ENCODE peak calls at places on chromosome 3, in seven cellular contexts. T is GM12891, G is H1, F is HepG2, E is K562, X is SK-N-SH, U is GM12878. N is an unnamed sample.

GRCh38 chr3:152291649-152292066 is 22.9 kb downstream of the MBNL1 start:
- DNase-seq in T (no peak), G (no peak), F (no peak), E (no peak), X (no peak), U (no peak), N (no peak)

GRCh38 chr3:124282751-124283643 is 291.1 kb upstream of the ROPN1 start:
- DNase-seq in T (no peak), G (no peak), F (no peak), E (no peak), X (peak; percentile 67), U (no peak), N (no peak)

GRCh38 chr3:50472958-50473357 is 30.5 kb downstream of the CACNA2D2 start:
- DNase-seq in T (no peak), G (no peak), F (no peak), E (no peak), X (no peak), U (no peak), N (no peak)

GRCh38 chr3:36933540-36934296 is 11.1 kb downstream of the TRANK1 start:
- DNase-seq in T (no peak), G (no peak), F (no peak), E (no peak), X (no peak), U (no peak), N (no peak)

GRCh38 chr3:14216257-14217048 is 37.8 kb downstream of the LSM3 start:
- DNase-seq in T (no peak), G (peak; percentile 86), F (peak; percentile 39), E (peak; percentile 50), X (peak; percentile 85), U (no peak), N (no peak)

GRCh38 chr3:70811880-70812279 is 499.4 kb upstream of the MDFIC2 start:
- DNase-seq in T (no peak), G (no peak), F (no peak), E (no peak), X (no peak), U (no peak), N (no peak)

GRCh38 chr3:57151021-57151449 is 14.1 kb downstream of the IL17RD start:
- DNase-seq in T (no peak), G (no peak), F (no peak), E (no peak), X (peak; percentile 60), U (no peak), N (no peak)

GRCh38 chr3:81601707-81602305 is 159.6 kb downstream of the GBE1 start:
- DNase-seq in T (no peak), G (no peak), F (no peak), E (no peak), X (no peak), U (no peak), N (no peak)

GRCh38 chr3:50862221-50862620 is 187.5 kb downstream of the DOCK3 start:
- DNase-seq in T (no peak), G (no peak), F (no peak), E (peak; percentile 1), X (no peak), U (no peak), N (no peak)

GRCh38 chr3:71695000-71695482 is 30.2 kb downstream of the EIF4E3 start:
- DNase-seq in T (no peak), G (no peak), F (peak; percentile 54), E (no peak), X (no peak), U (no peak), N (no peak)

GRCh38 chr3:197354195-197355059 is 56.0 kb upstream of the DLG1 start:
- DNase-seq in T (no peak), G (no peak), F (no peak), E (no peak), X (peak; percentile 49), U (peak; percentile 11), N (peak; percentile 32)

GRCh38 chr3:45567730-45568172 is 26.8 kb upstream of the LIMD1 start:
- DNase-seq in T (peak; percentile 36), G (no peak), F (no peak), E (no peak), X (peak; percentile 35), U (peak; percentile 84), N (peak; percentile 48)

GRCh38 chr3:43161684-43162512 is 56.0 kb upstream of the POMGNT2 start:
- DNase-seq in T (no peak), G (no peak), F (peak; percentile 24), E (peak; percentile 27), X (peak; percentile 47), U (no peak), N (no peak)

GRCh38 chr3:13111874-13112520 is 38.8 kb upstream of the IQSEC1 start:
- DNase-seq in T (no peak), G (no peak), F (peak; percentile 51), E (no peak), X (no peak), U (no peak), N (no peak)

GRCh38 chr3:39130026-39130425 is 22.5 kb downstream of the TTC21A start:
- DNase-seq in T (no peak), G (no peak), F (no peak), E (no peak), X (no peak), U (no peak), N (no peak)

GRCh38 chr3:46085421-46086082 is 58.3 kb upstream of the XCR1 start:
- DNase-seq in T (no peak), G (no peak), F (no peak), E (no peak), X (no peak), U (no peak), N (no peak)

GRCh38 chr3:108047987-108048386 is 42.8 kb downstream of the CD47 start:
- DNase-seq in T (no peak), G (no peak), F (no peak), E (no peak), X (no peak), U (no peak), N (no peak)

GRCh38 chr3:187713504-187713903 is 11.1 kb upstream of the RTP2 start:
- DNase-seq in T (no peak), G (no peak), F (peak; percentile 61), E (peak; percentile 47), X (no peak), U (no peak), N (no peak)

GRCh38 chr3:72836923-72837322 is 11.3 kb downstream of the SHQ1 start:
- DNase-seq in T (no peak), G (no peak), F (no peak), E (no peak), X (no peak), U (no peak), N (no peak)

GRCh38 chr3:195999896-196000295 is 82.0 kb downstream of the TFRC start:
- DNase-seq in T (no peak), G (no peak), F (no peak), E (no peak), X (no peak), U (no peak), N (no peak)

GRCh38 chr3:976021-976420 is 116.8 kb upstream of the CNTN6 start:
- DNase-seq in T (no peak), G (no peak), F (no peak), E (no peak), X (no peak), U (no peak), N (no peak)

GRCh38 chr3:125136966-125137365 is 75.6 kb downstream of the SLC12A8 start:
- DNase-seq in T (no peak), G (no peak), F (no peak), E (no peak), X (no peak), U (no peak), N (no peak)

GRCh38 chr3:47019201-47019600 is 39.7 kb downstream of the NBEAL2 start:
- DNase-seq in T (peak; percentile 38), G (no peak), F (no peak), E (no peak), X (no peak), U (peak; percentile 67), N (peak; percentile 21)

GRCh38 chr3:144229237-144229830 is 257.7 kb downstream of the DIPK2A start:
- DNase-seq in T (no peak), G (no peak), F (peak; percentile 6), E (no peak), X (no peak), U (no peak), N (no peak)
- TF ChIP-seq TAF1 in T (no peak), G (no peak), F (no peak), E (no peak), X (no peak), U (no peak), N (no peak)

GRCh38 chr3:119311191-119311925 is 17.2 kb downstream of the ARHGAP31 start:
- DNase-seq in T (no peak), G (no peak), F (no peak), E (no peak), X (no peak), U (no peak), N (no peak)
- TF ChIP-seq TAF1 in T (no peak), G (no peak), F (no peak), E (no peak), X (no peak), U (no peak), N (no peak)

GRCh38 chr3:128051459-128051836 is 789 bp upstream of the SEC61A1 start:
- DNase-seq in T (no peak), G (no peak), F (no peak), E (no peak), X (peak; percentile 40), U (no peak), N (no peak)
- TF ChIP-seq TAF1 in T (no peak), G (no peak), F (no peak), E (no peak), X (no peak), U (no peak), N (no peak)

GRCh38 chr3:194364652-194365434 is 4.7 kb downstream of the LRRC15 start:
- DNase-seq in T (no peak), G (no peak), F (no peak), E (no peak), X (peak; percentile 72), U (no peak), N (no peak)
- TF ChIP-seq TAF1 in T (no peak), G (no peak), F (no peak), E (no peak), X (no peak), U (no peak), N (no peak)

DNA sequence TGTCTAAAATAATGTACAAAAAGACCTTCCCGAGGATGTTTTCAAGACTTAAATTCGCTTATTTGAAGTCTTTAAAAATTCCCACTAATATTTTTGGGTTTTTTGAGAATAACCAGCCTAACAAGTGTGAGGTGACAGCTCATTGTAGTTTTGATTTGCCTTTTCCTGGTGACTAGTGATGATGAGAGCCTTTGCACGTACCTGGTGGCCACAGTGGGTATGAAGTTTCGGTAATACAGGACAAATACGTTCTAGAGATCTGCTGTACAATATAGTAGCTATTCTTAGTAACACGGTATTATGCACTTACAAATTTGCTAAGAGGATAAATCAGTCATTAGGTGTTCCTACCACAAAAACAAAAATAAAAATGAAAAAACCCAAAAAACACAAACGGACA is 124.9 kb downstream of the GRM7 start:
- DNase-seq in T (no peak), G (no peak), F (no peak), E (no peak), X (no peak), U (no peak), N (no peak)
- TF ChIP-seq TAF1 in T (no peak), G (no peak), F (no peak), E (no peak), X (no peak), U (no peak), N (no peak)

GRCh38 chr3:9808345-9809037 is 1.6 kb upstream of the TTLL3 start:
- DNase-seq in T (peak; percentile 56), G (peak; percentile 58), F (peak; percentile 31), E (peak; percentile 44), X (peak; percentile 72), U (no peak), N (no peak)
- TF ChIP-seq TAF1 in T (no peak), G (no peak), F (no peak), E (no peak), X (no peak), U (no peak), N (no peak)

GRCh38 chr3:86995537-86995936 is 4.6 kb upstream of the VGLL3 start:
- DNase-seq in T (no peak), G (no peak), F (no peak), E (peak; percentile 13), X (no peak), U (no peak), N (no peak)
- TF ChIP-seq TAF1 in T (no peak), G (no peak), F (no peak), E (no peak), X (no peak), U (no peak), N (no peak)